ENCODE peak calls at places on chromosomes 5 and 9, in seven cellular contexts. M is GM23248, D is left ventricle myocardium inferior, A is upper lobe of right lung, V is spleen, U is astrocyte, P is body of pancreas. F is an unnamed sample.

GRCh38 chr9:105296889-105297288 is 52.4 kb downstream of the SLC44A1 start:
- DNase-seq in M (peak; percentile 97), D (no peak), A (no peak), V (no peak), U (peak; percentile 96), P (no peak), F (no peak)

GRCh38 chr5:141484499-141485304 is at the start of gene PCDHGC4:
- DNase-seq in M (peak; percentile 51), D (no peak), A (no peak), V (no peak), U (peak; percentile 25), P (no peak), F (no peak)

GRCh38 chr5:20617876-20618275 is 629.9 kb upstream of the CDH18 start:
- DNase-seq in M (no peak), D (no peak), A (no peak), V (no peak), U (no peak), P (no peak), F (no peak)

GRCh38 chr5:180718810-180719453 is 20.9 kb downstream of the OR2Y1 start:
- DNase-seq in M (peak; percentile 54), D (no peak), A (no peak), V (no peak), U (peak; percentile 2), P (no peak), F (no peak)

GRCh38 chr9:26169684-26170083 is 491.4 kb upstream of the TUSC1 start:
- DNase-seq in M (peak; percentile 50), D (no peak), A (no peak), V (no peak), U (peak; percentile 6), P (no peak), F (no peak)

GRCh38 chr5:74123928-74124327 is 497.9 kb downstream of the ARHGEF28 start:
- DNase-seq in M (peak; percentile 12), D (no peak), A (no peak), V (no peak), U (no peak), P (no peak), F (no peak)

GRCh38 chr5:53407373-53407772 is 73.1 kb upstream of the FST start:
- DNase-seq in M (peak; percentile 74), D (no peak), A (no peak), V (no peak), U (peak; percentile 82), P (no peak), F (no peak)

GRCh38 chr9:38208206-38208901 is 139.3 kb upstream of the SHB start:
- DNase-seq in M (no peak), D (no peak), A (no peak), V (no peak), U (no peak), P (peak; percentile 77), F (no peak)

GRCh38 chr5:10987291-10987806 is 226.3 kb upstream of the DAP start:
- DNase-seq in M (peak; percentile 3), D (no peak), A (no peak), V (no peak), U (no peak), P (no peak), F (no peak)

GRCh38 chr5:175575301-175575700 is 82.6 kb upstream of the HRH2 start:
- DNase-seq in M (no peak), D (no peak), A (no peak), V (no peak), U (no peak), P (no peak), F (no peak)

GRCh38 chr5:1318659-1319251 is 23.9 kb upstream of the TERT start:
- DNase-seq in M (no peak), D (no peak), A (peak; percentile 53), V (peak; percentile 75), U (no peak), P (peak; percentile 9), F (peak; percentile 75)

GRCh38 chr5:72063219-72063819 is 44.0 kb upstream of the MAP1B start:
- DNase-seq in M (peak; percentile 25), D (no peak), A (no peak), V (no peak), U (peak; percentile 17), P (no peak), F (no peak)

DNA sequence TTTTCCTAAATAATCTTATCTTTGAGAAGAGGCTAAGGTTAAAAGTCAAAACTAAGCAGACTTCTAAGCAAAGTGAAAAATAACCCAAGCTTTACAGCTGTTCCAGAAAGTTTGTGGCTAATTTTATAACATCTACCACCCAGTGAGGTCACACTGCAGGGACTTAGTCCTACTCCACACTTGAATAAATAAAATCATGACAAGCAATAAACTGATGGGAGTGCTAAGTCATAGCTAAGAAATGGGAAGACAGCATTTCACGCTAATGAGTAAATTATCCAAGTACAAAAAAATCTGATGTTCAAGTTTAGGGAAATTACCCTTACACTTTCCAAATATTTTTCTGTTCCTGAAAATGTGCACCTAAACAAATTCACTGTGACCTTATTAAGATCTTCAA is 47.7 kb downstream of the ZNF608 start:
- DNase-seq in M (peak; percentile 48), D (no peak), A (no peak), V (no peak), U (peak; percentile 67), P (no peak), F (no peak)
- H3K27ac ChIP-seq in M (no peak overlapping the region), D (peak overlapping the region; percentile 66), A (peak overlapping the region; percentile 45), V (no peak overlapping the region), U (no peak overlapping the region), P (peak overlapping the region; percentile 72), F (no peak overlapping the region)

GRCh38 chr5:102835715-102836114 is 80.6 kb downstream of the PAM start:
- DNase-seq in M (no peak), D (no peak), A (no peak), V (no peak), U (no peak), P (no peak), F (no peak)

GRCh38 chr5:102830241-102830640 is 75.1 kb downstream of the PAM start:
- DNase-seq in M (no peak), D (no peak), A (no peak), V (no peak), U (no peak), P (no peak), F (no peak)

GRCh38 chr5:102833146-102833545 is 78.0 kb downstream of the PAM start:
- DNase-seq in M (no peak), D (no peak), A (no peak), V (no peak), U (no peak), P (no peak), F (no peak)

GRCh38 chr5:102834438-102834964 is 79.4 kb downstream of the PAM start:
- DNase-seq in M (no peak), D (no peak), A (no peak), V (no peak), U (no peak), P (no peak), F (no peak)

DNA sequence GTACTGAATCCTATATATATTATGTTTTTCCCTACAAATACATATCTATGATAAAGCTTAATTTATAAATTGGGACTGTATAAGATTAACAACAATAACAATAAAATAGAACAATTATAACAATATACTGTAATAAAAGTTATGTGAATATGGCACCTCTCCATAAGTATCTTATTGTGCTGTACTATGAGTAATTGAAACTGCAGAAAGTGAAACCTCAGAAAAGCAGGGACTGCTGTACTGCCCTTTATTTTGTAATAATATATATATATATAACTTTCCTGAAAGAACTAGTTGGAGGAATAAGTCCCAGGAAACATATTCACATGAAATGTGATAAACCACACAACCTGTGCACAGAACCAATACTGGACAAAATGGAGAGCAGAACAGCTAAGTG is 77.3 kb downstream of the PAM start:
- DNase-seq in M (peak; percentile 39), D (no peak), A (no peak), V (no peak), U (no peak), P (no peak), F (no peak)
- H3K4me3 ChIP-seq in M (no peak overlapping the region), D (no peak overlapping the region), A (no peak overlapping the region), V (no peak overlapping the region), U (no peak overlapping the region), P (no peak overlapping the region), F (no peak overlapping the region)

GRCh38 chr5:177355162-177355867 is 2.4 kb upstream of the RGS14 start:
- DNase-seq in M (no peak), D (no peak), A (no peak), V (peak; percentile 1), U (no peak), P (no peak), F (no peak)

GRCh38 chr5:177356756-177357458 is 817 bp upstream of the RGS14 start:
- DNase-seq in M (no peak), D (no peak), A (no peak), V (no peak), U (no peak), P (no peak), F (no peak)

GRCh38 chr5:177354716-177355115 is 3.0 kb upstream of the RGS14 start:
- DNase-seq in M (no peak), D (no peak), A (no peak), V (no peak), U (no peak), P (no peak), F (no peak)

GRCh38 chr5:177354256-177354655 is 2.8 kb upstream of the LMAN2 start:
- DNase-seq in M (no peak), D (no peak), A (no peak), V (no peak), U (no peak), P (no peak), F (no peak)

DNA sequence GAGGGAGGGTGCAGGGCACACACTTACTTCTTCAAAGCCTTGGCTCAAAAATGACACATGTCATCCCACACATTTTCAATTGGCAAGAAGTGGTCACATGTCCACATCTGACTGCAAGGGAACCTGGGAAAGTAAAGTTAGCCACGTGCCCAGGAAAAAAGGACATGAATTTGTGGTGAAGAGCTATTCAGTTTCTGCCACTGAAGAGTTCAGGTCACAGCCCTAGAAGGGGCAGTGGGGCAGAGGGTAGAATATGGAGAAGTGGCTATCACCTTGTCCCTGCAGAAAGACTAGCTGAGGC is 1.9 kb upstream of the RGS14 start:
- DNase-seq in M (no peak), D (no peak), A (no peak), V (no peak), U (no peak), P (no peak), F (no peak)
- H3K27ac ChIP-seq in M (no peak overlapping the region), D (no peak overlapping the region), A (no peak overlapping the region), V (no peak overlapping the region), U (no peak overlapping the region), P (no peak overlapping the region), F (no peak overlapping the region)

GRCh38 chr9:29214702-29215248 is 1641.5 kb upstream of the C9orf72 start:
- DNase-seq in M (no peak), D (no peak), A (no peak), V (no peak), U (no peak), P (no peak), F (no peak)
- H3K4me3 ChIP-seq in M (no peak overlapping the region), D (no peak overlapping the region), A (peak overlapping the region; percentile 28), V (no peak overlapping the region), U (peak overlapping the region; percentile 61), P (no peak overlapping the region), F (no peak overlapping the region)

DNA sequence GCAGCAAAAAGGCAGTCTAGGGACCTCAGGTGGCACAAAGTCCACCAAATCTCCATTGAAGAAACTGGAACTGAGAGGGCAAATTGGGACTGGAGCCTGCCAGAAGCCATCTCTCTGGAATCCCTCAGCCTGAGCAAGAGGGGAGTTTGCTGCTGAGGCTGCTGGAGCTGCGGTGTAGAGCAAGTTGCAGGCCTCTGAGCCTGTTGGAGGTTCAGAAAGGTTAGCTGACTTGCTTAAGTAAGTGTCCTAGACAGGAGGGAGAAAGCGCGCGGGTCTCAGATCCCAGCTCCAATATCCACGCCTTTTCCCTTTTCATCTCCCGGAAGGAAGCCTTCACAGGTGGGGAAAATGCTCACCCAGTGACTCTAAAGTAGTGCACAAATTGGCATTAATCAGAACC is 1.4 kb upstream of the TGFBR1 start:
- DNase-seq in M (peak; percentile 36), D (no peak), A (no peak), V (no peak), U (no peak), P (no peak), F (no peak)
- H3K27ac ChIP-seq in M (peak overlapping the region; percentile 92), D (peak overlapping the region; percentile 91), A (peak overlapping the region; percentile 78), V (no peak overlapping the region), U (no peak overlapping the region), P (no peak overlapping the region), F (peak overlapping the region; percentile 15)

F was measured in aorta.